ENCODE peak calls at places on chromosomes 11 and 22, in five cellular contexts. A is GM20000, L is fibroblast of the conjunctiva, T is GM03348, V is NCI-H2029. U is an unnamed sample.

GRCh38 chr22:39205344-39206021 is 39.3 kb downstream of the PDGFB start:
- DNase-seq in L (peak), A (peak), T (peak), V (no peak), U (peak)

GRCh38 chr11:2140411-2141400 is 1.5 kb upstream of the IGF2 start:
- DNase-seq in T (no peak), L (no peak), A (no peak), V (no peak), U (no peak)

GRCh38 chr22:49209452-49210195 is 618.0 kb downstream of the BRD1 start:
- DNase-seq in V (peak), L (no peak), A (no peak), T (no peak), U (no peak)

GRCh38 chr11:124499711-124500110 is 43.7 kb downstream of the OR8B12 start:
- DNase-seq in T (no peak), A (no peak), V (no peak), L (no peak), U (no peak)

GRCh38 chr11:43467958-43468357 is 109.2 kb downstream of the TTC17 start:
- DNase-seq in V (no peak), L (no peak), T (no peak), A (no peak), U (no peak)

GRCh38 chr11:12170984-12171383 is 60.6 kb downstream of the MICAL2 start:
- DNase-seq in T (peak), A (no peak), V (no peak), L (peak), U (no peak)

GRCh38 chr11:97461044-97461880 is 1071.4 kb downstream of the JRKL start:
- DNase-seq in T (no peak), L (no peak), V (no peak), A (no peak), U (no peak)

GRCh38 chr11:117830674-117831351 is 6.3 kb upstream of the FXYD2 start:
- DNase-seq in L (no peak), V (no peak), A (no peak), T (no peak), U (peak)

GRCh38 chr11:32259641-32260081 is 168.8 kb downstream of the RCN1 start:
- DNase-seq in L (no peak), A (peak), T (no peak), V (no peak), U (peak)

GRCh38 chr11:62500066-62501035 is 46.3 kb downstream of the AHNAK start:
- DNase-seq in T (no peak), L (no peak), A (no peak), V (peak), U (no peak)

GRCh38 chr11:69560141-69560790 is 78.8 kb downstream of the LINC01488 start:
- DNase-seq in T (no peak), V (no peak), A (no peak), L (no peak), U (no peak)

GRCh38 chr22:21623402-21623970 is 6.3 kb downstream of the YDJC start:
- DNase-seq in V (no peak), L (no peak), T (no peak), A (no peak), U (no peak)

GRCh38 chr11:126628450-126628789 is 272.9 kb downstream of the ST3GAL4 start:
- DNase-seq in L (no peak), V (no peak), A (no peak), T (no peak), U (no peak)

GRCh38 chr22:24440270-24440717 is 12.9 kb downstream of the ADORA2A start:
- DNase-seq in A (no peak), L (no peak), V (no peak), T (no peak), U (peak)

GRCh38 chr11:122559734-122560382 is 95.7 kb upstream of the UBASH3B start:
- DNase-seq in L (no peak), V (no peak), T (no peak), A (no peak), U (no peak)

GRCh38 chr22:37007666-37008065 is 11.6 kb downstream of the TST start:
- DNase-seq in V (no peak), L (no peak), A (no peak), T (no peak), U (no peak)

GRCh38 chr11:44542372-44542771 is 23.1 kb upstream of the CD82 start:
- DNase-seq in T (no peak), A (no peak), V (no peak), L (no peak), U (no peak)

GRCh38 chr11:94125408-94126120 is 3.1 kb upstream of the PANX1 start:
- DNase-seq in T (no peak), L (no peak), V (no peak), A (no peak), U (no peak)

GRCh38 chr22:20567371-20567847 is 60.0 kb downstream of the MED15 start:
- DNase-seq in L (no peak), T (peak), V (no peak), A (no peak), U (peak)

GRCh38 chr22:37832022-37832857 is 9.1 kb downstream of the GALR3 start:
- DNase-seq in T (no peak), V (no peak), L (no peak), A (no peak), U (peak)